ENCODE peak calls at places on chromosomes 12 and 14, in seven cellular contexts. P is neural progenitor cell, L is heart left ventricle, K is AG09309, D is sigmoid colon, N is fibroblast of mammary gland, X is epithelial cell of esophagus. W is an unnamed sample.

GRCh38 chr12:52358575-52359350 is 8.5 kb downstream of the KRT85 start:
- DNase-seq in P (no peak), L (no peak), K (no peak), D (no peak), N (no peak), X (no peak), W (no peak)

GRCh38 chr14:77682158-77682553 is 25.7 kb downstream of the ALKBH1 start:
- DNase-seq in P (no peak), L (no peak), K (no peak), D (no peak), N (peak), X (peak), W (no peak)

GRCh38 chr14:94717808-94718207 is 52.1 kb downstream of the GSC start:
- DNase-seq in P (no peak), L (no peak), K (no peak), D (no peak), N (peak), X (no peak), W (no peak)

GRCh38 chr14:79101388-79101787 is 931.2 kb downstream of the NRXN3 start:
- DNase-seq in P (no peak), L (no peak), K (no peak), D (no peak), N (no peak), X (no peak), W (no peak)

GRCh38 chr14:69090187-69090789 is 62.6 kb downstream of the DCAF5 start:
- DNase-seq in P (peak), L (peak), K (no peak), D (no peak), N (peak), X (peak), W (no peak)

GRCh38 chr12:6323995-6324711 is 13.7 kb downstream of the PLEKHG6 start:
- DNase-seq in P (no peak), L (no peak), K (no peak), D (no peak), N (no peak), X (no peak), W (no peak)

GRCh38 chr12:95653761-95654546 is 102.7 kb upstream of the USP44 start:
- DNase-seq in P (peak), L (peak), K (peak), D (no peak), N (peak), X (peak), W (no peak)

GRCh38 chr14:37584211-37585100 is 10.6 kb downstream of the FOXA1 start:
- DNase-seq in P (no peak), L (no peak), K (no peak), D (no peak), N (no peak), X (peak), W (peak)

GRCh38 chr14:70282666-70283065 is 76.8 kb downstream of the COX16 start:
- DNase-seq in P (no peak), L (no peak), K (no peak), D (no peak), N (no peak), X (no peak), W (no peak)

GRCh38 chr12:59166457-59166856 is 246.2 kb upstream of the LRIG3 start:
- DNase-seq in P (no peak), L (no peak), K (no peak), D (no peak), N (no peak), X (no peak), W (no peak)

GRCh38 chr14:94392510-94392935 is 4.1 kb upstream of the SERPINA1 start:
- DNase-seq in P (no peak), L (peak), K (peak), D (peak), N (peak), X (peak), W (no peak)

GRCh38 chr12:64221656-64222010 is 463 bp downstream of the KICS2 start:
- DNase-seq in P (peak), L (peak), K (no peak), D (peak), N (peak), X (peak), W (peak)

GRCh38 chr12:126160912-126161311 is 1095.7 kb downstream of the AACS start:
- DNase-seq in P (no peak), L (no peak), K (no peak), D (no peak), N (no peak), X (no peak), W (no peak)

DNA sequence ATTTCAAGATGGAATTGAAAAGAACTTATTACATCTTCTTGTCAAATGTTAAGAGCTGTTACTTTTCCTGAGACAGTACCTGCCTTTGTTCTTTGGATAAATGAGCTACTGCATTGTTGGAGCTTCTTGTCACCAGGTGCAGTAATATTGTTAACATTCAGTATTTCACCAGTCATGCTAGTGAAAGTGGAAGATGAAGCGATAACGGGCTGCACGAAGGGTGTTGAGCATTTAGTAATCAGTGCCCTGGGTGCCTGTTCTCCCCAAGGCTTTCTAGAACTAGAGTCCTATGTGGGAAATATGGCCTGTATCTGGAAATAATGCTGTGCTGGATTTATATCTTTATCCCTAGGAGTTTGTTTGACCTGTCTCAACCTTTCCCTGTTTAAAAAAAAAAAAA is 83.2 kb downstream of the PPP2R5C start:
- DNase-seq in P (no peak), L (no peak), K (no peak), D (no peak), N (no peak), X (no peak), W (no peak)
- H3K4me3 ChIP-seq in P (no peak), L (no peak), K (no peak), D (no peak), N (no peak), X (no peak), W (no peak)

GRCh38 chr12:90304231-90304630 is 595.6 kb upstream of the ATP2B1 start:
- DNase-seq in P (no peak), L (no peak), K (no peak), D (no peak), N (no peak), X (peak), W (no peak)
- H3K4me3 ChIP-seq in P (no peak), L (no peak), K (no peak), D (no peak), N (no peak), X (no peak), W (no peak)

DNA sequence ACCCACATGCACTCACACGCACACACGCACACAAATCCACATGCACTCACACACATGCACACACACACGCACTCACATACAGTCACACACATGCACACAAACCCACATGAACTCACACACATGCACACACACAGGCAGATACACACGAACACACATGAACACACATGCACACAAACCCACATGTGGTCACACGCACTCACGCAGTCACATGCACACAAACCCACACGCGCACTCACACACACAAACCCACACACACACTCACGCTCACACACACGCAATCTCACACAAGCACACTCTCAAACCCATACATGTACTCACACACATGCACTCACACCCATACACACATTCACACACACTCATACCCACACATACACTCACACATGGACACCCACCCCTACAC is 61.5 kb downstream of the GALNT9 start:
- DNase-seq in P (no peak), L (no peak), K (no peak), D (no peak), N (no peak), X (no peak), W (no peak)
- H3K4me3 ChIP-seq in P (no peak), L (no peak), K (no peak), D (no peak), N (no peak), X (no peak), W (no peak)

GRCh38 chr14:21269252-21270046 is at the start of gene HNRNPC:
- DNase-seq in P (peak), L (peak), K (peak), D (peak), N (peak), X (peak), W (peak)
- H3K4me3 ChIP-seq in P (peak), L (peak), K (peak), D (peak), N (peak), X (peak), W (peak)

GRCh38 chr12:32265920-32266319 is 133.4 kb upstream of the FGD4 start:
- DNase-seq in P (no peak), L (no peak), K (no peak), D (no peak), N (no peak), X (no peak), W (no peak)
- H3K4me3 ChIP-seq in P (no peak), L (no peak), K (no peak), D (no peak), N (no peak), X (no peak), W (no peak)

GRCh38 chr12:124676725-124677462 is 109.5 kb upstream of the NCOR2 start:
- DNase-seq in P (no peak), L (no peak), K (no peak), D (no peak), N (no peak), X (no peak), W (no peak)

GRCh38 chr12:124673881-124674617 is 106.6 kb upstream of the NCOR2 start:
- DNase-seq in P (no peak), L (no peak), K (no peak), D (no peak), N (no peak), X (no peak), W (no peak)

GRCh38 chr12:124677552-124678356 is 110.3 kb upstream of the NCOR2 start:
- DNase-seq in P (no peak), L (no peak), K (no peak), D (no peak), N (no peak), X (no peak), W (no peak)

GRCh38 chr12:124674937-124675336 is 107.5 kb upstream of the NCOR2 start:
- DNase-seq in P (no peak), L (no peak), K (no peak), D (no peak), N (no peak), X (no peak), W (no peak)

GRCh38 chr12:124675881-124676688 is 108.7 kb upstream of the NCOR2 start:
- DNase-seq in P (no peak), L (no peak), K (no peak), D (peak), N (peak), X (no peak), W (no peak)
- H3K4me3 ChIP-seq in P (no peak), L (no peak), K (no peak), D (no peak), N (no peak), X (no peak), W (peak)

GRCh38 chr12:57868211-57868610 is 21.7 kb upstream of the CTDSP2 start:
- DNase-seq in P (no peak), L (no peak), K (no peak), D (no peak), N (no peak), X (no peak), W (no peak)
- H3K4me3 ChIP-seq in P (no peak), L (no peak), K (no peak), D (no peak), N (no peak), X (no peak), W (no peak)

GRCh38 chr12:27578689-27579372 is 54.8 kb downstream of the PPFIBP1 start:
- DNase-seq in P (no peak), L (no peak), K (no peak), D (no peak), N (no peak), X (no peak), W (no peak)
- H3K4me3 ChIP-seq in P (no peak), L (no peak), K (no peak), D (no peak), N (no peak), X (no peak), W (no peak)